ENCODE peak calls at places on chromosomes 5 and 9, in four cellular contexts. T is HL-60, G is K562, I is GM12878. Q is an unnamed sample.

GRCh38 chr5:21680196-21680595 is 1172.9 kb downstream of the CDH12 start:
- DNase-seq in G (no peak), I (no peak), T (no peak), Q (no peak)

GRCh38 chr5:123182072-123182471 is 93.0 kb downstream of the PRDM6 start:
- DNase-seq in I (no peak), G (no peak), T (no peak), Q (no peak)

GRCh38 chr5:62645223-62645622 is 66.6 kb downstream of the LRRC70 start:
- DNase-seq in G (no peak), T (no peak), I (no peak), Q (no peak)

GRCh38 chr5:11785771-11786342 is 118.4 kb downstream of the CTNND2 start:
- DNase-seq in I (no peak), T (no peak), G (no peak), Q (no peak)

GRCh38 chr5:173968154-173968553 is 20.8 kb upstream of the C5orf47 start:
- DNase-seq in G (no peak), I (no peak), T (no peak), Q (no peak)

GRCh38 chr5:1725641-1726468 is 73.8 kb downstream of the MRPL36 start:
- DNase-seq in T (no peak), I (no peak), G (no peak), Q (peak)

GRCh38 chr9:81371824-81372223 is 317.5 kb downstream of the TLE1 start:
- DNase-seq in T (no peak), I (no peak), G (no peak), Q (no peak)

GRCh38 chr9:26856413-26857032 is 36.1 kb downstream of the CAAP1 start:
- DNase-seq in T (peak), I (peak), G (peak), Q (no peak)

GRCh38 chr5:72066658-72067057 is 40.6 kb upstream of the MAP1B start:
- DNase-seq in G (peak), T (no peak), I (no peak), Q (no peak)

GRCh38 chr5:159764283-159764927 is 151.9 kb upstream of the ADRA1B start:
- DNase-seq in T (peak), G (no peak), I (no peak), Q (no peak)

GRCh38 chr5:159817262-159818029 is 98.8 kb upstream of the ADRA1B start:
- DNase-seq in G (no peak), I (no peak), T (no peak), Q (no peak)

GRCh38 chr5:121273818-121274433 is 577.8 kb upstream of the FTMT start:
- DNase-seq in G (peak), I (no peak), T (peak), Q (no peak)

GRCh38 chr9:99677281-99677680 is 144.4 kb upstream of the NR4A3 start:
- DNase-seq in T (no peak), I (no peak), G (no peak), Q (no peak)

GRCh38 chr5:107893642-107894041 is 222.9 kb upstream of the EFNA5 start:
- DNase-seq in G (no peak), T (peak), I (no peak), Q (no peak)

GRCh38 chr5:127885176-127885575 is 182.0 kb downstream of the CCDC192 start:
- DNase-seq in I (no peak), G (no peak), T (no peak), Q (no peak)

GRCh38 chr5:122972877-122973276 is 63.6 kb downstream of the PPIC start:
- DNase-seq in G (no peak), I (no peak), T (no peak), Q (no peak)

GRCh38 chr5:111932207-111932606 is 175.2 kb upstream of the NREP start:
- DNase-seq in T (no peak), I (no peak), G (no peak), Q (no peak)

GRCh38 chr5:97623441-97623840 is 440.4 kb upstream of the RIOK2 start:
- DNase-seq in G (no peak), I (no peak), T (no peak), Q (no peak)

GRCh38 chr5:97628011-97628410 is 445.0 kb upstream of the RIOK2 start:
- DNase-seq in G (no peak), T (no peak), I (no peak), Q (no peak)

GRCh38 chr5:97624861-97625260 is 441.8 kb upstream of the RIOK2 start:
- DNase-seq in T (no peak), G (no peak), I (no peak), Q (no peak)

GRCh38 chr5:97629281-97629680 is 446.2 kb upstream of the RIOK2 start:
- DNase-seq in T (no peak), I (no peak), G (no peak), Q (no peak)
- TF ChIP-seq POLR2AphosphoS5 in T (no peak), I (no peak), G (no peak), Q (no peak)

DNA sequence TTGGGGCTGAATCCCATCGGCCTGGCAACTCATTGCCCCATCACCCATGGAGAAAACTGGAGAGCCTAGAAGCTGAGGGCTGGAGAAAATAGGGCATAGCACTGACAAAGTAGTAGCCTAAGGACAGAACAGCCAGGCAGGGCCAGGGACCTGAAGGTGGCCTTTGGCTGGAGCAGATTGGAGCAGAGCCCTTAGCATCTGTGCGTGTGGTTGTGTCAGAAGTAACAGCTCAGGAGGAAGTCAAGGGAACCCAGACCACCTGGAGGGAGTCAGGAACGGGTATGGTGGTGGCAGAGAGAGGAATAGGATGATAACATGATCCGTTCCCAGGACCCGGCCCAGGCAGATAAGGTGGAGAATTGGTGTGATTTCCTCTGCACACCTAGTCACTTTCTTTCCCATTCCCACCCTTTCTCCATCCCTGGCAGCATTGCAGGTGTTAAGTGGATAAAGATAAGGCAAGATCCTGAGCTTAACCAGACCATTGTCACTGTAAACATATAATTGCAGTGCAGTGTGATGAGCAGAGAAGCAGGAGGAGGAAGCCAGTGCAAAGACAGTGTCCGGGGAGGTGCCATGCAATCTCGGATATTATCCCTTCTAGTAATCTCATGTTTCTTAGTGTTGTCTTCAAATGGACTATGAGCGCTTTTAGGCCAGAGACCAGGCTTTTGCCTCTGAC is 67.0 kb downstream of the NDFIP1 start:
- DNase-seq in G (no peak), T (no peak), I (no peak), Q (no peak)
- TF ChIP-seq SPI1 in G (no peak), T (no peak), I (no peak), Q (no peak)

DNA sequence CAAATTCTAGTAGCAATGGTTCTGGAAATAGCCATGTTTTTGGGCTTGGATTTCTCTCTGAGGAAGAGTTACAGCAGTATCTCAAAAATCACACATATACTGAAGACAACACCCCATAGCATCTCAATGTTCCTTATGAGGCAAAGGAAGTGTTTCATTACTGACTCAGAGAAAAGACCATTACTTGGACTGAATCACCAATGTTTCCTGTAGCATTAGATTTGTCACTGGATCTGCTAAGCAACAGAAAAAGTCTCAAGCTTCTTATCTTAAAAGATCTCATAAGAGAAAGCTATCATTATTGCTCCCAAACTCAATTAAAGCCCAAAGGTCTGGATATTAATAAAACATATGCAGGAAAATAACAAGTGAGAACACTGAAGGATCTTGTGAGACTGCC is 272.4 kb downstream of the ADAMTS6 start:
- DNase-seq in I (no peak), T (no peak), G (no peak), Q (no peak)
- TF ChIP-seq POLR2AphosphoS5 in I (no peak), T (no peak), G (no peak), Q (no peak)

GRCh38 chr5:9715891-9716335 is 85.8 kb upstream of the TAS2R1 start:
- DNase-seq in G (no peak), I (no peak), T (no peak), Q (no peak)
- TF ChIP-seq SPI1 in G (no peak), I (no peak), T (no peak), Q (no peak)

GRCh38 chr5:135034186-135034962 is at the start of gene PITX1:
- DNase-seq in T (no peak), I (no peak), G (peak), Q (no peak)
- TF ChIP-seq POLR2AphosphoS5 in T (peak), I (no peak), G (peak), Q (no peak)

GRCh38 chr9:127915801-127916664 is 808 bp downstream of the ST6GALNAC4 start:
- DNase-seq in T (no peak), G (no peak), I (no peak), Q (peak)
- TF ChIP-seq SPI1 in T (no peak), G (no peak), I (no peak), Q (no peak)

GRCh38 chr5:40675396-40676133 is 4.2 kb upstream of the PTGER4 start:
- DNase-seq in G (no peak), I (no peak), T (no peak), Q (no peak)

GRCh38 chr5:40678021-40678939 is 1.4 kb upstream of the PTGER4 start:
- DNase-seq in G (no peak), T (no peak), I (no peak), Q (no peak)

GRCh38 chr5:40677456-40677855 is 2.3 kb upstream of the PTGER4 start:
- DNase-seq in I (no peak), T (no peak), G (no peak), Q (no peak)

GRCh38 chr5:40674661-40675235 is 5.0 kb upstream of the PTGER4 start:
- DNase-seq in T (no peak), G (no peak), I (no peak), Q (no peak)

GRCh38 chr5:40676643-40677333 is 2.9 kb upstream of the PTGER4 start:
- DNase-seq in G (no peak), T (no peak), I (no peak), Q (no peak)
- TF ChIP-seq POLR2AphosphoS5 in G (no peak), T (no peak), I (no peak), Q (no peak)

DNA sequence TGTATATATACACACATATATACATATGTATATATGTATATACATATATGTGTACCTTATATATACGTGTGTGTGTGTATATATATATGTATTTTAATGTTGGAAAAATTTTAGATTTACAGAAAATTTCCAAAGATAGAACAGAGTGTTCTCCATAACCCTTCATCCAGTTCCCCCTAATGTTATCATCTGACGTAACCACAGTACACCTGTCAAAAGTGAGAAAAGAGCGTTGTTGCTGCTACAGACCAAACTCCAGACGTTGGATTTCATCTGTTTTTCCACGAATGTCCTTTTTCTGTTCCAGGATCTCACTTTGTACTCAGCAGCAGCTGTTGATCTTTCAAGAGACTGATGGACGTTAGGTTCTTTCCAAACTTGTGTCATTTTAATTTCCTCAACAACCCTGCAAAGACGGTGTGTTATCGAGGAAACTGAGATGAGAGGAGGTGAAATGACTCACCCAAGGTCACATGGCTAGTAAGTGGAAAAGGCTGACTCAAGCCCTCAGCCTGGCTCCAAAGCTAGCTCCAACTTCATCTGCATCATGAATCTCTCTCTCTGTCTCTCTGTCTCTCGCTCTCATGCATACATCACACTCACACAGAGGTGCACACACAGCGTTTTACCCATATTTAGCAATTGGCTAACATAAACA is 17.0 kb upstream of the NTNG2 start:
- DNase-seq in I (no peak), T (no peak), G (no peak), Q (no peak)
- TF ChIP-seq SPI1 in I (no peak), T (no peak), G (no peak), Q (no peak)

GRCh38 chr9:133148351-133149129 is 15.2 kb downstream of the GBGT1 start:
- DNase-seq in T (no peak), G (no peak), I (no peak), Q (no peak)
- TF ChIP-seq POLR2AphosphoS5 in T (peak), G (no peak), I (peak), Q (no peak)

Q was measured in GM12891.